ENCODE peak calls at places on chromosome 22, in five cellular contexts. C is H9, W is neuronal stem cell, U is trophoblast cell, R is H1. F is an unnamed sample. For H3K4me1, the result is how much of the 10 kb centered on the place peaks cover.

GRCh38 chr22:47121791-47122190 is 359.3 kb downstream of the TBC1D22A start:
- DNase-seq in C (no peak), W (no peak), U (no peak), R (no peak), F (no peak)

GRCh38 chr22:23156286-23156685 is 11.0 kb downstream of the RAB36 start:
- DNase-seq in C (peak), W (no peak), U (no peak), R (no peak), F (no peak)

GRCh38 chr22:20550851-20551744 is 43.7 kb downstream of the MED15 start:
- DNase-seq in C (peak), W (no peak), U (no peak), R (no peak), F (peak)

GRCh38 chr22:39212721-39213376 is 31.9 kb downstream of the PDGFB start:
- DNase-seq in C (peak), W (no peak), U (peak), R (peak), F (peak)

GRCh38 chr22:36860821-36861659 is at the start of gene NCF4:
- DNase-seq in C (no peak), W (no peak), U (peak), R (no peak), F (no peak)

GRCh38 chr22:43829904-43830851 is 18.1 kb upstream of the EFCAB6 start:
- DNase-seq in C (no peak), W (no peak), U (no peak), R (no peak), F (no peak)

GRCh38 chr22:39290724-39291161 is 28.7 kb downstream of the RPL3 start:
- DNase-seq in C (peak), W (no peak), U (peak), R (no peak), F (peak)

GRCh38 chr22:37340331-37341262 is 58.3 kb downstream of the CYTH4 start:
- DNase-seq in C (peak), W (no peak), U (no peak), R (no peak), F (no peak)

GRCh38 chr22:45223304-45224117 is 17.2 kb downstream of the KIAA0930 start:
- DNase-seq in C (no peak), W (no peak), U (no peak), R (no peak), F (no peak)

GRCh38 chr22:37971475-37972434 is 12.6 kb downstream of the SOX10 start:
- DNase-seq in C (peak), W (no peak), U (no peak), R (peak), F (no peak)

GRCh38 chr22:41478891-41479521 is 10.1 kb downstream of the ACO2 start:
- DNase-seq in C (no peak), W (no peak), U (no peak), R (no peak), F (peak)

GRCh38 chr22:31532060-31532459 is 35.7 kb downstream of the SFI1 start:
- DNase-seq in C (no peak), W (no peak), U (no peak), R (no peak), F (peak)

GRCh38 chr22:30265851-30266444 is 703 bp downstream of the OSM start:
- DNase-seq in C (no peak), W (no peak), U (no peak), R (no peak), F (no peak)
- H2BK12ac ChIP-seq in C (no peak), W (no peak), U (no peak), R (peak), F (no peak)

GRCh38 chr22:50340157-50340879 is 2.8 kb upstream of the PPP6R2 start:
- DNase-seq in C (no peak), W (no peak), U (peak), R (no peak), F (peak)

GRCh38 chr22:50341977-50342650 is 1.0 kb upstream of the PPP6R2 start:
- DNase-seq in C (peak), W (peak), U (peak), R (peak), F (peak)

GRCh38 chr22:50346415-50346945 is 3.4 kb downstream of the PPP6R2 start:
- DNase-seq in C (no peak), W (no peak), U (no peak), R (no peak), F (no peak)

GRCh38 chr22:50343541-50343935 is 411 bp downstream of the PPP6R2 start:
- DNase-seq in C (no peak), W (no peak), U (no peak), R (no peak), F (no peak)

DNA sequence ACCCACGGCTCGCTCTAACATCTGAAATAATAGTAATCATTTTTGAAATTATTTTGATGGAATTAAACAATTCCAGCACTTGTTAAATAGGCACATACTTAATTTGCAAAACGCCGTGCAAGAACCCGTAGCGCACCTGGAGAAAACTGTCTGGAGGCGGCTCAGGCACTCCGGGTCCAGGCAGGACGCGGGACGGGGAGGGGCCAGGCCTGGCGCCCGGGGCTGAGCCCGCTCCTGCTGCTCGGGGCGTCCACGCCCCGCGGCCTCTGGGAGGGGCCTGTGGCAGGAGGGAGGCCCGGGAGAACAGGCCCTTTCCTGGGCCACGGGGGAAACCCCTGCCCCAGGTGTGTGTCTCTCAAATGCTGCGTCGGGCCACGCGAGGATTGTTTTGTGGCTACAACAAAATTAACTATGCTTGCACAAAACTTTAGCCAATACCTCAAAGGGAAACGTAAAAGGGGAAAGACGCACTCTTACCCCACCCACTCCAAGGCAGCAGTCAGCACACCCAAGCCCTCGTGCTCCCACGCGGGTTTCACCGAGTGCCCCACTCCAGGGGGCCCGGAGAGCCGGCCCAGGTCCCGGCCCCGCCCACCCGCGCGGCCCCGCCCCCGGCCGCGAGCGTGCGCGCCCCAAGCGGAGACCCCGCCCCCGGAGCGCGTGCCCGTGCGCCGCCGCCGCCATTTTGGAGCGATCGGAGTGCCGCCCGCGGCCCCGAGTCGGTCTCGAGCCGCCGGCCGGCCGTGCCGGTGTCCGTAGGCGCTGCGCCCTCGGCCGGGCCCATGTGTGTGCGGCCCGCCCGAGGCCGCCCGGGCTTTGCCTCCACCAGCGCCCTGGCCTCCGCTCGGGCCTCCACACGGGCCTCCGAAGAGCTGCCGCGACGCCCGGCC is at the start of gene PPP6R2:
- DNase-seq in C (peak), W (peak), U (peak), R (peak), F (peak)
- H3K4me1 ChIP-seq in C (under half), W (under half), U (under half), R (under half), F (under half)

GRCh38 chr22:27719535-27720227 is 81.9 kb downstream of the MN1 start:
- DNase-seq in C (peak), W (no peak), U (no peak), R (no peak), F (peak)
- H2BK120ac ChIP-seq in C (no peak), W (no peak), U (no peak), R (peak), F (no peak)

GRCh38 chr22:49943405-49943765 is 17.2 kb upstream of the PIM3 start:
- DNase-seq in C (no peak), W (no peak), U (no peak), R (no peak), F (no peak)
- H2BK12ac ChIP-seq in C (no peak), W (no peak), U (no peak), R (peak), F (no peak)

GRCh38 chr22:50144005-50144614 is 26.4 kb upstream of the PANX2 start:
- DNase-seq in C (no peak), W (no peak), U (no peak), R (no peak), F (no peak)
- H3K4me1 ChIP-seq in C (under half), W (under half), U (under half), R (under half), F (under half)